ENCODE peak calls at places on chromosomes 1 and 21, in eight cellular contexts. R is cardiac fibroblast, K is colonic mucosa, N is Peyer's patch, Z is BJ, S is tibial nerve, X is ovary, G is coronary artery. L is an unnamed sample.

GRCh38 chr1:222454196-222454595 is 93.7 kb downstream of the HHIPL2 start:
- DNase-seq in X (no peak), G (no peak), N (no peak), R (no peak), K (no peak), S (no peak), Z (peak; percentile 12), L (peak; percentile 56)

GRCh38 chr1:164466001-164466421 is 93.0 kb upstream of the PBX1 start:
- DNase-seq in X (no peak), Z (no peak), S (no peak), K (no peak), N (no peak), G (no peak), R (no peak), L (no peak)

GRCh38 chr1:112465122-112465521 is 43.6 kb upstream of the WNT2B start:
- DNase-seq in X (no peak), R (peak; percentile 56), G (no peak), Z (no peak), S (no peak), N (no peak), K (no peak), L (no peak)

GRCh38 chr1:20278692-20279130 is 12.0 kb upstream of the VWA5B1 start:
- DNase-seq in K (no peak), G (no peak), X (no peak), R (no peak), Z (no peak), N (no peak), S (no peak), L (no peak)

GRCh38 chr1:41315482-41315823 is 45.8 kb upstream of the FOXO6 start:
- DNase-seq in G (no peak), S (no peak), Z (no peak), K (no peak), R (peak; percentile 43), X (no peak), N (no peak), L (no peak)

GRCh38 chr1:163076981-163077761 is 8.0 kb downstream of the RGS4 start:
- DNase-seq in G (no peak), Z (no peak), K (no peak), N (no peak), X (no peak), R (peak; percentile 44), S (no peak), L (no peak)

GRCh38 chr1:241770115-241770514 is 77.9 kb upstream of the EXO1 start:
- DNase-seq in S (no peak), R (no peak), Z (no peak), X (no peak), K (no peak), N (no peak), G (no peak), L (no peak)

GRCh38 chr1:203519053-203519770 is 25.3 kb downstream of the OPTC start:
- DNase-seq in Z (no peak), G (no peak), S (no peak), K (no peak), X (no peak), N (no peak), R (no peak), L (no peak)

GRCh38 chr1:180482425-180483275 is 19.7 kb downstream of the ACBD6 start:
- DNase-seq in K (peak; percentile 28), R (peak; percentile 76), S (peak; percentile 83), G (no peak), X (no peak), Z (no peak), N (no peak), L (no peak)

GRCh38 chr1:60573726-60574409 is 500.3 kb upstream of the C1orf87 start:
- DNase-seq in X (no peak), G (no peak), Z (no peak), N (no peak), R (peak; percentile 93), S (no peak), K (no peak), L (no peak)

GRCh38 chr21:32315511-32316362 is 17.1 kb downstream of the MRAP start:
- DNase-seq in Z (no peak), X (no peak), S (no peak), N (no peak), R (no peak), K (no peak), G (no peak), L (no peak)

GRCh38 chr21:44802396-44803153 is 955 bp upstream of the UBE2G2 start:
- DNase-seq in X (no peak), N (no peak), Z (no peak), R (peak; percentile 13), S (no peak), G (no peak), K (no peak), L (no peak)

GRCh38 chr1:216045400-216045799 is 377.8 kb downstream of the USH2A start:
- DNase-seq in G (no peak), R (peak; percentile 3), N (no peak), Z (peak; percentile 95), K (no peak), X (no peak), S (no peak), L (peak; percentile 97)

GRCh38 chr1:61050541-61051454 is 31.6 kb upstream of the NFIA start:
- DNase-seq in R (peak; percentile 15), X (peak; percentile 80), Z (no peak), G (no peak), S (peak; percentile 16), K (peak; percentile 66), N (no peak), L (no peak)

GRCh38 chr1:236868625-236869467 is 73.8 kb downstream of the MTR start:
- DNase-seq in Z (no peak), G (no peak), K (peak; percentile 30), S (no peak), R (peak; percentile 76), N (no peak), X (no peak), L (no peak)

DNA sequence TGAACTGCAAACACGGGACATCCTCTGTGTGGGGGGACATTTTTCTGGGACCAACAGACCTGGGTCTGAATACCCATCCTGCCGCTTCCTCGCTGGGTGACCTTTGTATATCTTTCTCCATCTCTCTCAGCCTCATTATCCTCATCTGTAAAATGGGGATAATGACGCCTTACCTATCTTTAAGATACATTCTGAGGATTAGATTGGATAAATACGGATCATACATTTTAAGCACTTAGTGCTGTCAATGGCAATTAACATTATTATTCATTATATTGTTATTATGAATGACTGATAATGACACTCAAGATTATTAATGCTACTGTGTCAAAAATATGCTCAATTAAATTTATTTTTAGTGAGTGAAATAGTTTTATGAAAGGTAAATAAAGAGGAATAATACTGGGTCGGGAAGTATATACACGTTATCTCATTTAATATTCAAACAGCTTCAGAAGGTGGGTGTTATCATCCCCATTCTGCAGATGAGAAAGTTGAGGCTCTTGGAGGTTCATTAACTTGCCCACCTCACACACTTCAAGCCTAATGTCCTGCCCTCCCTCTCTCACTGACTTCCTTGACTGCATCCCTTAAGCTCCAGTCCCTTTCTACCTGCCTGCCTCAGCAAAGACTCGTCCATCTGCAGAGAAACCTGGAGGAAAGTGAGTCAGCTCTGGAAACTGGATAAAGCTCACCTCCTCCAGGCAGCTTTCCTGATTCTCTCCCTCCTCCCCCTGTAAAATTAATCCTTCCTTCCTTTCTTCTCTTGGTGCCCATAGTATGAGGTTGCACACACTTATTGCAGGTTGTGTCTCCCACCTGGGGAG is 120.7 kb upstream of the JUN start:
- DNase-seq in S (no peak), Z (no peak), N (no peak), G (no peak), K (peak; percentile 18), R (no peak), X (no peak), L (no peak)
- H3K4me3 ChIP-seq in S (peak overlapping the region; percentile 49), Z (peak overlapping the region; percentile 50), N (peak overlapping the region; percentile 55), G (peak overlapping the region; percentile 79), K (peak overlapping the region; percentile 41), R (peak overlapping the region; percentile 42), X (peak overlapping the region; percentile 46), L (peak overlapping the region; percentile 57)

GRCh38 chr1:30893776-30894507 is 14.6 kb downstream of the SDC3 start:
- DNase-seq in G (no peak), X (no peak), N (no peak), Z (no peak), S (no peak), R (no peak), K (no peak), L (no peak)
- H3K4me3 ChIP-seq in G (no peak overlapping the region), X (no peak overlapping the region), N (no peak overlapping the region), Z (no peak overlapping the region), S (no peak overlapping the region), R (no peak overlapping the region), K (no peak overlapping the region), L (no peak overlapping the region)

GRCh38 chr1:77283701-77284425 is 2.0 kb downstream of the AK5 start:
- DNase-seq in G (no peak), R (no peak), K (no peak), S (no peak), N (no peak), X (no peak), Z (no peak), L (no peak)

GRCh38 chr1:77280962-77281361 is 857 bp upstream of the AK5 start:
- DNase-seq in G (no peak), S (no peak), N (no peak), X (no peak), Z (no peak), K (no peak), R (no peak), L (no peak)

GRCh38 chr1:77282187-77282865 is 507 bp downstream of the AK5 start:
- DNase-seq in K (no peak), X (peak; percentile 32), Z (no peak), N (no peak), G (no peak), R (peak; percentile 49), S (no peak), L (no peak)

GRCh38 chr1:77281491-77282186 is at the start of gene AK5:
- DNase-seq in K (peak; percentile 19), S (no peak), Z (no peak), N (no peak), G (no peak), X (peak; percentile 39), R (peak; percentile 50), L (no peak)

GRCh38 chr1:77282866-77283539 is 1.2 kb downstream of the AK5 start:
- DNase-seq in K (no peak), Z (no peak), X (no peak), G (no peak), S (no peak), R (peak; percentile 14), N (no peak), L (no peak)
- H3K4me3 ChIP-seq in K (peak overlapping the region; percentile 34), Z (peak overlapping the region; percentile 49), X (no peak overlapping the region), G (peak overlapping the region; percentile 77), S (peak overlapping the region; percentile 60), R (peak overlapping the region; percentile 86), N (peak overlapping the region; percentile 39), L (peak overlapping the region; percentile 79)

DNA sequence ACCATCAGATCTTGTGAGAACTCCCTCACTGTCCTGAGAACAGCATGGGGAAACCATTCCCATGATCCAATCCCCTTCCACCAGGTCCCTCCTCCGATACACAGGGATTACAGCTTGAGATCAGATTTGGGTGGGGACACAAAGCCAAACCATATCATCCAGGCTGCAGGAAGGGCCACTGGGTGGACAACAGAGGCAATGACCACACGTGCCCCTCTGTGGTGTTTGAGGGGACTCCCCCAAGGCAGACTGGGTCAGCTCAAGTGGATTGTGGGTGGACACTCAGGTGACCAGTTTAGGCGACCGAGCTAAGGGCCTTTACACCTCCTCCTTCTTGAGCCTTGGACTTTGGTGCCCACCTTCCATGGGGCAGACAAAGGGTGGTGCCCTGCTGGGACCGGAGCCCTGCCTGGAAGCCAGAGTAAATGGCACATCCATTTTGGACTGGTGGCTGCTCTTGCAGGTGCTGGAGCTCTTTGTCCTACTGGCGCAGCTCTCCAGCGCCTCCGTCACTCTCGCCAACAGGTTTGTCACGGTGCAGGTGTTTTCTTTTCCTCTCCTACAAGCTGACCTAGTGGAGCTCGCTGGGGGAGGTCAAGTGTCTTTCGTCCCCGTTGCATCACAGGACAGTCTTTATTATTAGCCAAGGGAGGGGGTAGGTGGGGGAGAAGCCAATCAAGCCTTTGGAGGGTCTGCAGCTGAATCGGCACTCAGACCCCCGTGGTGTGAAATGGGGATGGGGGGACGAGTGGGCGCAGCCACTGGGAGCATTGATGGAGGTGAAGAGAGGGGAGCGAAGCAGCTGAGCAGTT is 37.6 kb downstream of the CRYAA start:
- DNase-seq in Z (no peak), X (no peak), N (no peak), G (peak; percentile 33), S (peak; percentile 3), R (no peak), K (peak; percentile 12), L (no peak)
- H3K4me3 ChIP-seq in Z (no peak overlapping the region), X (no peak overlapping the region), N (no peak overlapping the region), G (no peak overlapping the region), S (no peak overlapping the region), R (no peak overlapping the region), K (no peak overlapping the region), L (no peak overlapping the region)

L was measured in AG04449.